ENCODE peak calls at places on chromosomes 11 and 22, in six cellular contexts. C, S, W, D, L and J are unnamed samples.

GRCh38 chr11:31816467-31817053 is 5.4 kb upstream of the PAX6 start:
- DNase-seq in L (no peak), C (peak), W (no peak), D (peak), S (no peak), J (peak)

GRCh38 chr22:17764036-17764435 is 10.2 kb downstream of the BID start:
- DNase-seq in W (no peak), C (no peak), S (no peak), D (no peak), L (no peak), J (no peak)

GRCh38 chr11:29166306-29166705 is 850.5 kb downstream of the KCNA4 start:
- DNase-seq in S (no peak), C (no peak), W (no peak), L (no peak), D (no peak), J (no peak)

GRCh38 chr22:38260760-38261477 is 11.9 kb downstream of the TMEM184B start:
- DNase-seq in W (no peak), D (no peak), S (peak), L (no peak), C (no peak), J (peak)

GRCh38 chr11:12193515-12194336 is 83.3 kb downstream of the MICAL2 start:
- DNase-seq in L (peak), S (no peak), W (no peak), C (no peak), D (no peak), J (no peak)

GRCh38 chr11:47908198-47908597 is 60.0 kb upstream of the NUP160 start:
- DNase-seq in D (no peak), W (peak), C (no peak), S (no peak), L (no peak), J (no peak)

GRCh38 chr22:49258107-49259010 is 569.3 kb downstream of the BRD1 start:
- DNase-seq in S (no peak), C (peak), D (no peak), L (no peak), W (no peak), J (no peak)

GRCh38 chr11:90704510-90704909 is 481.7 kb upstream of the CHORDC1 start:
- DNase-seq in W (no peak), S (no peak), L (peak), D (no peak), C (no peak), J (no peak)

GRCh38 chr11:67671211-67671520 is 3.3 kb downstream of the ALDH3B2 start:
- DNase-seq in S (no peak), W (no peak), D (no peak), L (no peak), C (no peak), J (no peak)

GRCh38 chr11:40104941-40105550 is 1354.4 kb downstream of the LRRC4C start:
- DNase-seq in W (no peak), L (no peak), D (no peak), C (no peak), S (no peak), J (no peak)

GRCh38 chr11:73334244-73335203 is 26.4 kb downstream of the ARHGEF17 start:
- DNase-seq in D (no peak), W (peak), C (no peak), S (peak), L (peak), J (no peak)

GRCh38 chr11:62577046-62577708 is 3.5 kb upstream of the EEF1G start:
- DNase-seq in W (no peak), D (no peak), C (no peak), S (peak), L (no peak), J (no peak)

GRCh38 chr22:20017622-20017958 is 967 bp upstream of the ARVCF start:
- DNase-seq in W (no peak), D (peak), S (no peak), C (no peak), L (no peak), J (no peak)

GRCh38 chr22:44461083-44461375 is 37.0 kb downstream of the RTL6 start:
- DNase-seq in W (no peak), D (peak), C (no peak), L (no peak), S (no peak), J (no peak)

GRCh38 chr11:75301131-75301530 is 50.3 kb downstream of the ARRB1 start:
- DNase-seq in C (no peak), D (no peak), L (no peak), W (no peak), S (no peak), J (no peak)

GRCh38 chr11:104873252-104873651 is 25.0 kb downstream of the CASP12 start:
- DNase-seq in D (no peak), W (no peak), S (no peak), L (no peak), C (peak), J (no peak)

GRCh38 chr11:118078972-118079411 is 2.1 kb downstream of the TMPRSS4 start:
- DNase-seq in C (no peak), L (no peak), S (no peak), D (no peak), W (no peak), J (no peak)

GRCh38 chr11:2566223-2567025 is 121.6 kb downstream of the KCNQ1 start:
- DNase-seq in L (peak), C (no peak), W (no peak), D (no peak), S (no peak), J (no peak)

GRCh38 chr11:17779861-17780594 is 45.4 kb downstream of the KCNC1 start:
- DNase-seq in D (no peak), C (no peak), L (no peak), S (no peak), W (no peak), J (no peak)

GRCh38 chr22:36918730-36919129 is 5.3 kb downstream of the CSF2RB start:
- DNase-seq in S (no peak), D (no peak), C (no peak), W (no peak), L (no peak), J (no peak)

GRCh38 chr11:2793781-2794418 is 91.7 kb downstream of the CDKN1C start:
- DNase-seq in S (no peak), D (peak), C (no peak), L (no peak), W (no peak), J (no peak)

GRCh38 chr11:72686639-72687215 is 12.5 kb upstream of the PDE2A start:
- DNase-seq in L (no peak), W (no peak), D (no peak), C (no peak), S (peak), J (no peak)

DNA sequence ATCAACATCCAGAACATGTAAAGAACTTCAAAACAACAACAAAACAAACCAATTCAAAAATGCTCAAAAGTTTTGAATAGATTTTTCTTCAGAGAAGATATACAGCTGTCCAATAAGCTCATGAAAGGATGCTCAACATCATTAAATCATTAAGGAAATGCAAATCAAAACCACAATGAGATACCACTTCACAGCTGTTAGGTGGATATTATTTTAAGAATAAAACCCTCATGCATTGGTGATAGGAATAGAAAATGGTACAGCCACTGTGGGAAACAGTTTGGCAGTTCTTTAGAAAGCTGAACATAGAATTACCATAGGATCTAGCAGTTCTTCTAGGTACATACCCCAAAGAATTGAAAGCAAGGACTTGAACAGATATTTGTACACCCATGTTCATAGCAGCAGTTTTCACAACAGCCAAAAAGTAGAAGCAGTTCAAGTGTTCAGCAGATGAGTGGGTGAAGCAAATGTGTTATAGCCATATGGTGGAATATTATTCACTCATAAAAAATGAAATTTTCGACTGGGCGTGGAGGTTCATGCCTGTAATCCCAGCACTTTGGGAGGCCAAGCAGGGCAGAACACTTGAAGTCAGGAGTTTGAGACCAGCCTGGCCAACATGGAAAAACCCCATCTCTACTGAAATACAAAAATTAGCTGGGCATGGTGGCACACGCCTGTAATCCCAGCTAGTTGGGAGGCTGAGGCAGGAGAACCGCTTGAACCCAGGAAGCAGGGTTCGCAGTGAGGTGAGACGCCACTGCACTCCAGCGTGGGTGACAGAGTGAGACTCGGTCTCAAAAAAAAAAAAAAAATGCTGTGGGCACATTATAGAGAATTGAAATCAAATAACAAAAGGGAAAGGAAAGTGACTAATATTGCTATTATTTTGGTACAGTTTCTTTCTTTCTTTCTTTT is 42.9 kb downstream of the CBL start:
- DNase-seq in S (no peak), L (no peak), D (no peak), W (no peak), C (no peak), J (no peak)
- H4K91ac ChIP-seq in S (no peak), L (no peak), D (no peak), W (no peak), C (no peak), J (no peak)

DNA sequence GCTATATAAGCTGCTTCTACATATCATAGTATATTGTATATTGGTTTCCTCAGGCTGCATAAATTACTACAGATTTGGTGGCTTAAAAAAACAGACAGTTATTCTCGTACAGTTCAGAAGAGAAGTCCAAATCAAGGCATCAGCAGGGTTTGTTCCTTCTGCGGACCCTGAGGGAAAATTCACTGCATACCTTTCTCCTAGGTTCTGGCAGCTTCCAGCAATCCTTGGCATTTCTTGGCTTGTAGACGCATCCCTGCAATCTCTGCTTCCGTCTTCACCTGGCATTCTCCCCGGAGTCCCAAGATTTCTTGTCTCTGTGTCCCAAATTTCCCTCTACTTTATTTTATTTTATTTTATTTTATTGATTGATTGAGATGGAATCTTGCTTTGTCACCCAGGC is 142.8 kb downstream of the COMMD9 start:
- DNase-seq in W (no peak), L (peak), S (no peak), D (no peak), C (no peak), J (no peak)
- H4K91ac ChIP-seq in W (no peak), L (no peak), S (peak), D (no peak), C (no peak), J (no peak)

DNA sequence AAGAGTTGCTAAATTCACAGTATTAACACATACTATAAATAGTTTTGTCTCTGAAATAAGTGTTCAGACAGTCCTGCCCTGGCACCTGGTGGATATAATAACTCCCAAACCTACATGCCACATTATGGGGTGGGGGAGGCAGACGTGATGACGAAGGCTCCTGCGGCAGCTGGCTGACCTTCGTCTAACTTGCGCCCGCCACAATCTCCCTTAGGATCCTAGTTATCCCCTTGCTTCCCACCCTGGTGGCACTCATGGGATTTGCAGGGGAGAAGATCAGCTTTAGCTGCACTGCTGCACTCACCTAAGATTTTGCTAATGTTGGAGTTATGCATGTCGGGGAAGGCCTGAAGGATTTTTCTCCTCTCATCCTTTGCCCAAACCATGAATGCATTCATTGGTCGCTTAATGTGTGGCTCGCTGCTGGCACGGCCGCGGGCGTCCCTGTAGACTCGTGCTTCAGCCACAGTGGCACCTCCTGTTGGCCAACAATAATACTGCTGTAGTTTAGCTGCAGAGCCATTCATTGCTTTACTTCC is 367.6 kb downstream of the SOX6 start:
- DNase-seq in C (peak), L (peak), W (no peak), S (no peak), D (peak), J (no peak)
- H4K91ac ChIP-seq in C (no peak), L (no peak), W (no peak), S (peak), D (no peak), J (no peak)

GRCh38 chr11:59875856-59876519 is 2.6 kb upstream of the OOSP3 start:
- DNase-seq in D (no peak), C (no peak), S (no peak), L (no peak), W (no peak), J (no peak)
- H4K91ac ChIP-seq in D (no peak), C (no peak), S (no peak), L (no peak), W (no peak), J (no peak)

DNA sequence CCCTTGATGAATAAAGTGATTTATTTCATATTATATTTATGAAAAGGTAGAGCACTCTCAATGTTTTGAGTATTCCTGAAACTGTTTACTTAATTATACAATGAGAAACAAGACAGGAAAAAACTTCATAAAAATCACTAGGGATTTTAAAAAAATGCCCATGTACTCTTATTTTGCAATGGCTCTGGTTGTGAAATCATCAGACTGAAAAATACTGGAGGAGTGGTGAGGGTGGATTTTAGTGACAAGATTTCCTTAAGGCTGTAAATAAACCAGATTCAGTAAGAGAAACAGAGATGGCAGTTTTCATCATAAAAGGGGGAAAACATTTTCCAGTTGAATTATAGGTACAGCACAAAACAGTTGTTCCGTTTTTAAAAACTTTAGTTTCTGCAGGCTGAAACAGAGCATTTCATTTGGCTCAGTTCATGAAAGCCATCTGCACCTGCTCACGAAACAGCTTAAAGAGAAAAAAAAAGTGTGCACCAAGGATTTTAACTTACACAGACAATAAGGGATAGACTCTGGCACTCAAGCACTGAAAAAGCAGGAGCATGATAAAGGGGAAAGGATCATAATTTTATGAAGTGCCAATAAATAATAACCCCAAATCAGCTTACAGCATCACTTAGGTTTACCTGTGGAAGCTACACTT is 100.7 kb downstream of the MAML2 start:
- DNase-seq in C (no peak), D (no peak), S (no peak), L (no peak), W (peak), J (no peak)
- H4K91ac ChIP-seq in C (no peak), D (no peak), S (peak), L (no peak), W (no peak), J (no peak)